ENCODE peak calls at places on chromosome 9, in six cellular contexts. A is CD8-positive, alpha-beta memory T cell; I is kidney; F is heart right ventricle; Y is transverse colon; C is PC-3. U is an unnamed sample.

GRCh38 chr9:133910855-133911514 is 81.1 kb downstream of the VAV2 start:
- DNase-seq in C (no peak), Y (no peak), I (no peak), F (no peak), A (no peak), U (peak)

GRCh38 chr9:86549434-86549833 is 195.2 kb upstream of the TUT7 start:
- DNase-seq in A (no peak), Y (no peak), F (no peak), C (no peak), I (no peak), U (peak)

GRCh38 chr9:33159058-33159759 is 7.9 kb downstream of the B4GALT1 start:
- DNase-seq in C (peak), I (peak), F (peak), Y (peak), A (peak), U (no peak)

GRCh38 chr9:70407081-70407503 is 7.4 kb downstream of the KLF9 start:
- DNase-seq in F (no peak), I (no peak), A (no peak), C (no peak), Y (no peak), U (peak)

GRCh38 chr9:87267701-87268100 is 230.0 kb upstream of the DAPK1 start:
- DNase-seq in Y (no peak), F (peak), A (no peak), C (no peak), I (no peak), U (peak)

GRCh38 chr9:121567142-121568100 is 67.8 kb upstream of the GGTA1 start:
- DNase-seq in C (no peak), A (no peak), I (no peak), Y (no peak), F (peak), U (no peak)

GRCh38 chr9:115127191-115127817 is 9.3 kb upstream of the TNC start:
- DNase-seq in A (no peak), I (no peak), F (no peak), C (peak), Y (no peak), U (peak)

GRCh38 chr9:85569988-85570387 is 171.8 kb downstream of the AGTPBP1 start:
- DNase-seq in C (peak), F (no peak), Y (no peak), A (no peak), I (no peak), U (peak)

GRCh38 chr9:22976454-22976853 is 529.8 kb downstream of the DMRTA1 start:
- DNase-seq in I (no peak), C (peak), A (no peak), Y (no peak), F (no peak), U (peak)

GRCh38 chr9:107487521-107488399 is 1.8 kb downstream of the KLF4 start:
- DNase-seq in I (peak), Y (peak), A (no peak), F (peak), C (peak), U (peak)

GRCh38 chr9:16413509-16414016 is 456.9 kb downstream of the BNC2 start:
- DNase-seq in C (peak), Y (no peak), A (no peak), F (no peak), I (no peak), U (no peak)

GRCh38 chr9:96156578-96156977 is 145.4 kb downstream of the HSD17B3 start:
- DNase-seq in C (no peak), F (no peak), I (no peak), A (no peak), Y (no peak), U (no peak)

GRCh38 chr9:7549261-7549660 is 250.3 kb downstream of the DMAC1 start:
- DNase-seq in Y (no peak), C (no peak), F (peak), I (peak), A (no peak), U (no peak)

GRCh38 chr9:76810377-76810957 is 46.2 kb downstream of the PCA3 start:
- DNase-seq in F (no peak), I (no peak), Y (peak), C (peak), A (no peak), U (peak)

GRCh38 chr9:85536076-85536475 is 205.7 kb downstream of the AGTPBP1 start:
- DNase-seq in F (no peak), C (peak), Y (no peak), A (no peak), I (no peak), U (peak)

GRCh38 chr9:121772600-121773285 is 121.3 kb downstream of the DAB2IP start:
- DNase-seq in F (peak), Y (no peak), C (no peak), A (no peak), I (peak), U (no peak)

GRCh38 chr9:134630393-134630790 is 11.2 kb upstream of the COL5A1 start:
- DNase-seq in Y (no peak), I (peak), A (no peak), F (no peak), C (no peak), U (no peak)

GRCh38 chr9:15211160-15211993 is 95.6 kb downstream of the TTC39B start:
- DNase-seq in Y (peak), F (no peak), C (peak), A (peak), I (no peak), U (peak)

GRCh38 chr9:91886433-91887031 is 63.5 kb downstream of the ROR2 start:
- DNase-seq in I (no peak), F (no peak), A (no peak), Y (no peak), C (no peak), U (no peak)

DNA sequence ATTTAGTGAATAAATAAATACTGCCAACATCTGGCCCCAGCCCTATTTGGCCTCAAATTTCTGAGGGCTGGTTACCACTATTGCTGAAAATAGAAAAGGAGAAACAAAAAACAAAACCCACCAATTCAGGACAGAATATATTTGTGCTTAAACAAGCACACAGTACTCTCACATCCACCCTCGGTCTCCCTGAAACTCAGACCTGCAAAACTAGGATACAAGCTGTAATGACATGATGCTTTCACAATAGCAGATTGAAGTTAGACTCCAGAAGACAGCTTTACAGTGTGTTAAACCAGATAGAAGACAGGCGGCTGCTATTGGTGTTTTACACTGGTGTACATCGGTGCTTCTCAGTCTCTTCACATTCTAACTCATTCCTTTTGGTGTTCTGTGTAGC is 214.9 kb upstream of the DMRT1 start:
- DNase-seq in C (no peak), I (no peak), A (no peak), F (no peak), Y (no peak), U (no peak)
- H3K4me3 ChIP-seq in C (no peak), I (no peak), A (no peak), F (no peak), Y (no peak), U (no peak)

GRCh38 chr9:136984464-136985026 is 1.8 kb downstream of the LCNL1 start:
- DNase-seq in I (no peak), F (peak), C (no peak), A (no peak), Y (no peak), U (no peak)
- H3K4me3 ChIP-seq in I (no peak), F (no peak), C (no peak), A (no peak), Y (no peak), U (no peak)

DNA sequence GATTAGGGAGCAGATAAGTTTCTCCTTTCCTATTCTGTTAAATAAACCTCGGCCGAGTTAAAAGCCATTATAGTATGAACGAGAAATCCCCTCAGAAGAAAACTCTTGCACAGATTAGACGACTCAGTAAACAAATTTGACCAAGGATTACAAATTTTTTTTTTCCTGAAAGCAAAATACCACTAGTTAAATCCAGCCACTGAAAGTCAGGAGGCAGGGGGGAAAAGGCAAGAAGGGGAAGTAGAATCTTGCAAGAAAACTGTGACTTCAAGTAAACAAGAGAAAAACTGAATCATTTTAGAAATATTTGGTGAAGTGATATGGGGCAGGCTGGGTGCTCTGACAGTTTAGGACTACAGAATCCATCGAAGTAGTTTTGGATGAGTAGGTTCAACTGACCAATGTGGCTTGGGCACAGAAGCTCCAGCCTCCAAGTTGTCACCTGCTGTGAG is 251.0 kb downstream of the DENND1A start:
- DNase-seq in C (peak), F (no peak), I (no peak), A (no peak), Y (no peak), U (no peak)
- H3K4me3 ChIP-seq in C (no peak), F (no peak), I (no peak), A (no peak), Y (no peak), U (no peak)

GRCh38 chr9:35108461-35108860 is 5.5 kb upstream of the STOML2 start:
- DNase-seq in A (no peak), C (no peak), F (no peak), Y (no peak), I (no peak), U (no peak)

GRCh38 chr9:35112257-35113020 is 3.2 kb downstream of the ATOSB start:
- DNase-seq in A (no peak), C (peak), F (no peak), I (no peak), Y (peak), U (peak)

GRCh38 chr9:35108946-35109575 is 6.1 kb upstream of the STOML2 start:
- DNase-seq in F (no peak), I (no peak), Y (no peak), C (no peak), A (no peak), U (no peak)

GRCh38 chr9:35111006-35111933 is 4.4 kb downstream of the ATOSB start:
- DNase-seq in F (peak), A (peak), I (peak), C (peak), Y (peak), U (peak)

GRCh38 chr9:35110327-35110758 is 5.3 kb downstream of the ATOSB start:
- DNase-seq in C (peak), A (no peak), I (peak), Y (no peak), F (no peak), U (peak)
- H3K4me3 ChIP-seq in C (peak), A (no peak), I (peak), Y (no peak), F (peak), U (peak)

GRCh38 chr9:27414215-27414731 is 109.8 kb upstream of the IFNK start:
- DNase-seq in Y (peak), C (no peak), A (no peak), F (peak), I (peak), U (no peak)

GRCh38 chr9:27412081-27412480 is 112.0 kb upstream of the IFNK start:
- DNase-seq in A (no peak), F (no peak), I (no peak), C (no peak), Y (no peak), U (no peak)

GRCh38 chr9:27413507-27414214 is 110.4 kb upstream of the IFNK start:
- DNase-seq in C (no peak), I (no peak), A (no peak), Y (no peak), F (no peak), U (no peak)

GRCh38 chr9:27408523-27408922 is 111.6 kb upstream of the EQTN start:
- DNase-seq in Y (no peak), I (no peak), A (no peak), C (no peak), F (no peak), U (no peak)

DNA sequence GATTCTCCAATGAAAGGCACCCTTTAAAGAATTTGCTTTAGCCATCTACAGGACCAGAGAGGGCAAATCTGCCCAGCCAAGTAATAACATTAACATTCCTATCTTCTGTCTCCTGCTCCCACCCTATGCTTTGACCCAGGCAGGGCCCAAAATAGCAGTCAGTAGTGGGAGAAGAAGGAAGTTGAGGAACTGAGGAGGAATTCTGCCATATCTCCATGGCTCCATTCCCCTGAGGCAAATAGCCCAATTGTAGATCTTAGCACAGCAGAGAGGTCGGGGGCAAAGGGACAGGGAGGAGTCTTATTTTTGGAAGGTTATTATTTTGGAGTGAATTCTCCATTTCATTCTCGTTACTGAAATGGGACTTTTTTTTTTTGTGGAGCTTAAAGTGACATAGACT is 111.1 kb upstream of the IFNK start:
- DNase-seq in A (no peak), Y (no peak), F (no peak), I (no peak), C (no peak), U (no peak)
- H3K4me3 ChIP-seq in A (no peak), Y (no peak), F (no peak), I (peak), C (no peak), U (no peak)

GRCh38 chr9:78272307-78272706 is 24.6 kb upstream of the PSAT1 start:
- DNase-seq in Y (no peak), F (no peak), C (no peak), A (no peak), I (no peak), U (no peak)

GRCh38 chr9:78278801-78279200 is 18.1 kb upstream of the PSAT1 start:
- DNase-seq in A (no peak), F (no peak), Y (no peak), I (no peak), C (no peak), U (no peak)

GRCh38 chr9:78280982-78281668 is 15.8 kb upstream of the PSAT1 start:
- DNase-seq in F (peak), C (no peak), I (peak), Y (peak), A (no peak), U (no peak)

GRCh38 chr9:78273761-78274160 is 23.2 kb upstream of the PSAT1 start:
- DNase-seq in F (no peak), A (no peak), I (no peak), C (no peak), Y (no peak), U (peak)

GRCh38 chr9:78278177-78278777 is 18.6 kb upstream of the PSAT1 start:
- DNase-seq in C (no peak), Y (no peak), I (no peak), F (no peak), A (no peak), U (peak)
- H3K4me3 ChIP-seq in C (no peak), Y (no peak), I (no peak), F (no peak), A (no peak), U (no peak)

GRCh38 chr9:131608469-131609115 is 63.3 kb downstream of the PRRT1B start:
- DNase-seq in Y (peak), C (peak), F (peak), I (peak), A (no peak), U (peak)

GRCh38 chr9:131606896-131607567 is 61.7 kb downstream of the PRRT1B start:
- DNase-seq in A (no peak), Y (no peak), F (no peak), C (no peak), I (no peak), U (no peak)

GRCh38 chr9:131607591-131607990 is 62.3 kb downstream of the PRRT1B start:
- DNase-seq in Y (no peak), A (no peak), C (no peak), F (no peak), I (no peak), U (no peak)

GRCh38 chr9:131610231-131610761 is 65.0 kb downstream of the PRRT1B start:
- DNase-seq in I (no peak), F (no peak), C (no peak), Y (no peak), A (no peak), U (no peak)

DNA sequence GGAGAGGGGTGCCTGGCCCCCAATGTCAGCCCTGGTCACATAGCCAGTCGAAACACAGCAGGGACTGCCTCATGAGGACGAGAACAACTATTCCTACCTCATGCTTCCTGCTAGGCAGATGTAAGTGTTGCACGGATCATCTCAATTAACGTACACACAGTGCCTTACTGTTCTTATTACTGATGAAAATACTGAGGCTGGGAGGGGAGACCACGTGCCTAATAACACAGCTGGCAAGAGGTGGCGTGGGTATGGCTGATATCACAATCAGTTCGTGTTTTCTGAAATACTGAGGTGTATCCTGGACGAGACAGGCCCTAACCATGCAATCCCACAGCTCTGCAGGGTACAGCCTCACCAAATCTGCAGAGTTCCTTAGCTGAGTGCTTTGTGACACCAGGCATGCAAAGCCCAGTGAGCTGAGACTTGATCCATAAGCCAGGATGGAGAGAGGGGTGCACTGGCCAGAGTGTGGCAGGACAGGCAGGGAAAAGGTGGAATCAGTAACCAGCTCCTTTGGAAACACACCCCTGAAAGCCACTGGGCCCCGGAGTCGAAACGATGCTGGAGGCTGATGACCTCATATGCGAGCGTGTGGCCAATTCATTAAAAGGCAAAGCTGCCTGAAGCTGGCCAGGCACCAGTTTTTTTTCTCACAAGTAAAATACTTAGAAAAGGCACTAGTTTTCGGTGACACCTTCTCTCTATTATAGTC is 64.0 kb downstream of the PRRT1B start:
- DNase-seq in Y (no peak), F (no peak), C (no peak), I (no peak), A (no peak), U (peak)
- H3K4me3 ChIP-seq in Y (no peak), F (peak), C (no peak), I (no peak), A (no peak), U (no peak)